ENCODE peak calls at places on chromosomes 3 and 15, in four cellular contexts. K, F, M and V are unnamed samples.

GRCh38 chr3:110318108-110318507 is 753.5 kb upstream of the NECTIN3 start:
- DNase-seq in M (no peak), K (no peak), F (no peak), V (no peak)

GRCh38 chr3:59306436-59306835 is 256.6 kb upstream of the CFAP20DC start:
- DNase-seq in M (no peak), K (no peak), F (no peak), V (no peak)

GRCh38 chr3:156488771-156489170 is 66.1 kb downstream of the SSR3 start:
- DNase-seq in M (no peak), F (peak; percentile 46), K (no peak), V (no peak)

GRCh38 chr3:161314836-161315391 is 56.4 kb downstream of the SPTSSB start:
- DNase-seq in K (no peak), F (peak; percentile 3), M (no peak), V (no peak)

GRCh38 chr15:48040166-48040817 is 80.5 kb upstream of the SLC24A5 start:
- DNase-seq in K (no peak), M (no peak), F (peak; percentile 61), V (peak; percentile 72)

GRCh38 chr15:90347666-90348065 is 4.4 kb upstream of the ZNF774 start:
- DNase-seq in K (no peak), M (no peak), F (peak; percentile 22), V (no peak)

GRCh38 chr3:112633191-112633590 is 7.8 kb downstream of the CCDC80 start:
- DNase-seq in K (no peak), F (no peak), M (no peak), V (no peak)

GRCh38 chr15:71364117-71364584 is 248.9 kb downstream of the THSD4 start:
- DNase-seq in K (no peak), F (no peak), M (no peak), V (peak; percentile 83)

GRCh38 chr3:32614956-32615355 is 44.3 kb upstream of the DYNC1LI1 start:
- DNase-seq in M (no peak), K (no peak), F (peak; percentile 31), V (peak; percentile 8)

GRCh38 chr3:182729903-182730674 is 63.2 kb upstream of the ATP11B start:
- DNase-seq in K (no peak), M (no peak), F (no peak), V (no peak)

GRCh38 chr3:54850484-54851003 is 77.3 kb downstream of the LRTM1 start:
- DNase-seq in K (no peak), M (no peak), F (no peak), V (no peak)

GRCh38 chr15:99324082-99324620 is 72.9 kb downstream of the LRRC28 start:
- DNase-seq in M (no peak), K (peak; percentile 12), F (peak; percentile 71), V (peak; percentile 84)